ENCODE peak calls at places on chromosomes 16 and 17, in nine cellular contexts. V, R, M, Y, W, P, Q, X and E are unnamed samples.

GRCh38 chr17:35766489-35766877 is 5.8 kb downstream of the C17orf50 start:
- DNase-seq in R (no peak), X (no peak), P (no peak), Y (no peak), M (no peak), V (no peak), W (no peak), Q (no peak), E (no peak)

GRCh38 chr17:1174490-1174889 is 5.3 kb downstream of the ABR start:
- DNase-seq in V (no peak), Y (no peak), M (no peak), R (no peak), P (no peak), Q (no peak), W (no peak), X (no peak), E (no peak)

GRCh38 chr17:82838386-82839063 is 1.3 kb downstream of the ZNF750 start:
- DNase-seq in Q (no peak), W (peak), R (peak), X (no peak), M (no peak), P (peak), V (peak), Y (peak), E (peak)

GRCh38 chr17:50266384-50267073 is 7.7 kb upstream of the TMEM92 start:
- DNase-seq in X (no peak), R (no peak), Q (peak), M (no peak), P (peak), W (peak), Y (peak), V (peak), E (no peak)

GRCh38 chr16:48478418-48478817 is 93.2 kb upstream of the SIAH1 start:
- DNase-seq in Y (peak), P (no peak), Q (no peak), X (no peak), M (no peak), V (peak), R (no peak), W (no peak), E (no peak)

GRCh38 chr17:69084911-69085310 is 24.2 kb upstream of the ABCA9 start:
- DNase-seq in R (no peak), X (no peak), W (peak), Q (peak), Y (no peak), M (no peak), P (no peak), V (peak), E (peak)

GRCh38 chr17:78962345-78962983 is 17.3 kb downstream of the LGALS3BP start:
- DNase-seq in R (no peak), Q (peak), M (no peak), X (no peak), P (no peak), W (peak), V (peak), Y (no peak), E (no peak)

GRCh38 chr17:352421-353212 is at the start of gene RPH3AL:
- DNase-seq in R (peak), Y (peak), M (peak), V (peak), X (no peak), Q (peak), W (peak), P (peak), E (no peak)

GRCh38 chr17:15377200-15377599 is 35.8 kb upstream of the TEKT3 start:
- DNase-seq in V (no peak), Q (no peak), X (no peak), P (no peak), M (no peak), R (no peak), W (peak), Y (peak), E (no peak)

GRCh38 chr16:17962726-17963125 is 373.8 kb downstream of the NPIPA8 start:
- DNase-seq in P (no peak), R (no peak), X (no peak), Q (no peak), M (no peak), W (no peak), Y (no peak), V (no peak), E (no peak)

GRCh38 chr17:73342549-73343167 is 30.9 kb upstream of the CDC42EP4 start:
- DNase-seq in Y (peak), P (no peak), Q (peak), X (peak), M (no peak), V (peak), R (no peak), W (peak), E (no peak)

GRCh38 chr17:73341350-73342056 is 29.7 kb upstream of the CDC42EP4 start:
- DNase-seq in M (no peak), W (peak), Q (no peak), P (no peak), Y (no peak), X (no peak), R (no peak), V (no peak), E (no peak)

GRCh38 chr17:73343739-73344454 is 32.1 kb upstream of the CDC42EP4 start:
- DNase-seq in X (no peak), P (no peak), Y (no peak), Q (no peak), V (no peak), W (no peak), R (no peak), M (no peak), E (no peak)

GRCh38 chr17:73342057-73342522 is 30.3 kb upstream of the CDC42EP4 start:
- DNase-seq in W (peak), V (peak), M (peak), P (peak), X (peak), Y (peak), R (peak), Q (peak), E (peak)

GRCh38 chr17:73343168-73343634 is 31.4 kb upstream of the CDC42EP4 start:
- DNase-seq in M (peak), V (peak), P (no peak), W (no peak), Y (peak), X (no peak), R (peak), Q (no peak), E (peak)
- H3K4me3 ChIP-seq in M (peak), V (no peak), P (no peak), W (no peak), Y (no peak), X (no peak), R (no peak), Q (no peak), E (no peak)

DNA sequence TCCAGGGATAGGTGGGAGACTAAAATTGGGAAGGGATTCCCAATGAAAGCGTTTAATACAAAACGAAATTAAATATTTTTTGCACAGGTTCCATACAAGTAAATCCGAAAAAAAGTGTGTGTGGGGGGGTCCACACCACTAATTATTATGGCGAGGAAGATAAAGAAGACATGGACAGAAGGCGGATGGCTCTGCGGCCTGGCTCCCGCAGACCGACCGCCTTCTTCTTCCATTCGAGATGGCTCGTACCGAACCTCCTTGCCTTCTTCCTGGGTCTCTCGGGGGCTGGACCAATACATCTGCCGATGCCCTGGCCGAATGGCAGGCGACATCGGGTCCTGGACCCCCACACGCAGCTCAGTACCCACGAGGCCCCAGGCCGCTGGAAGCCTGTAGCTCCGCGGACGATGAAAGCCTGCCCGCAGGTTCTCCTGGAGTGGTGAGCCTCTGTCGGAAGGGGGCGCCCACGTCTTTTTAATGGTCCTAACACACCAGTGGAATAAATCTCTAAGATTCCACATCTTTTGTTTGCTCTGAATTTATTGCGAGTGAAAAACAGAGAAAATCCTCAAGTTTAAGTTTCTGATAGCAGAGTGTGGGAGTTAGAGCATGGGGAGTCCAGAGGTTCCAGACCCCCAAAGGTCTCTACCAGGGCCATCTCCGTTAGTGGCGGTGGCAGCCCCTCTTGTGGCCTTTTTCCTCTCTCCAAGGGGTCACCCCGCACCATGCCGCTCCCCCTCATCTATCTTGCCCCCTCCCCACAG is 1.4 kb downstream of the PRAC2 start:
- DNase-seq in M (peak), R (peak), X (peak), W (peak), V (peak), Y (peak), P (peak), Q (peak), E (peak)
- H3K4me3 ChIP-seq in M (no peak), R (no peak), X (no peak), W (no peak), V (no peak), Y (no peak), P (peak), Q (no peak), E (no peak)

GRCh38 chr17:72408122-72408382 is 287.2 kb downstream of the SOX9 start:
- DNase-seq in R (no peak), Y (no peak), V (no peak), M (no peak), W (no peak), X (no peak), Q (no peak), P (no peak), E (no peak)
- H3K4me3 ChIP-seq in R (no peak), Y (no peak), V (no peak), M (no peak), W (no peak), X (no peak), Q (no peak), P (no peak), E (no peak)

GRCh38 chr17:9074106-9074505 is 52.8 kb downstream of the NTN1 start:
- DNase-seq in M (no peak), W (peak), P (no peak), Y (no peak), Q (no peak), R (no peak), X (no peak), V (no peak), E (no peak)

GRCh38 chr17:9071921-9072503 is 50.7 kb downstream of the NTN1 start:
- DNase-seq in P (no peak), Q (no peak), Y (no peak), W (no peak), M (no peak), X (no peak), R (no peak), V (no peak), E (no peak)

GRCh38 chr17:9071016-9071415 is 49.7 kb downstream of the NTN1 start:
- DNase-seq in Y (no peak), Q (no peak), M (peak), W (no peak), X (no peak), P (no peak), R (no peak), V (no peak), E (no peak)

DNA sequence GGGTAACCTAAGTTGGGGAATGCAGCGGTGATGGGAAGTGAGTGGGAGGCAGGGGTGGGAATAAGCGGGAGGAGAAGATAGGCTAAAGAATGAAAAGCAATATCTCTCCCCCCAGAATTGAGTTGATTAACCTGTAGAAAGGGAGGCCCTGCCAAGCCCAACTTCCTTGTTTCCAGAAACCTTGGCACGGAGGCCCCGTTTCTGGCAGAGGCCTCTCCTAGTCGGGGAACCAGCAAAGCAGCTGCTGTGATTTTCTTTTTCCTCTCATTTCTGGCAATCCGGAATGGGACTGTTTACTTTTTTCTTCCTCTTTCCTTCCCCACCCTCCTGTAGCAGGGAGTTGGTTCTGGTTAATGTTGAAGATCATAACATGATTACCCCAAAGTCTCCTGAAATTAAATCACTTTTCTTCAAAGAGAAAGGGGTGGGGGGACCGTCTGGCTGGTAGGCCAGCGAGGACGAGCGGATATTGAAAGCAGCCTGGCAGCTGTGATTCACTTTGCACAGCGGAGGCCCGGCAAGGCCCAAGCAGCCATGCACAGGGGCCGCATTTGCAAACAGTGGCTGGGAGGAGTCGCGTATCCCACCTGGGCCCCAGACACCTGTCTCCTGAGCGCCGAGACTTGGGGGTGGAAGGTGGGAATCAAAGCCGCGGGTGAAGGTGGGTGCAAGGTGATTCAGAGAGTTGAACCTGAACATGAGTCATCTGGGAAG is 51.5 kb downstream of the NTN1 start:
- DNase-seq in X (no peak), W (peak), M (peak), Q (no peak), P (peak), R (no peak), V (no peak), Y (peak), E (no peak)
- H3K4me3 ChIP-seq in X (no peak), W (no peak), M (peak), Q (no peak), P (no peak), R (no peak), V (no peak), Y (no peak), E (no peak)

GRCh38 chr17:16491703-16492612 is at the start of gene LRRC75A:
- DNase-seq in V (peak), Y (peak), R (peak), Q (no peak), M (peak), X (no peak), P (peak), W (no peak), E (peak)

GRCh38 chr17:16492613-16493290 is 759 bp upstream of the LRRC75A start:
- DNase-seq in V (no peak), W (no peak), P (no peak), Q (no peak), R (no peak), Y (no peak), X (no peak), M (no peak), E (no peak)

GRCh38 chr17:16493470-16494048 is 1.6 kb upstream of the LRRC75A start:
- DNase-seq in Y (no peak), M (no peak), V (no peak), P (no peak), Q (no peak), W (no peak), X (no peak), R (no peak), E (no peak)

GRCh38 chr17:16488572-16488997 is 3.4 kb downstream of the LRRC75A start:
- DNase-seq in Y (no peak), V (no peak), W (no peak), P (no peak), Q (no peak), M (no peak), R (peak), X (no peak), E (no peak)

GRCh38 chr17:16491131-16491702 is 776 bp downstream of the LRRC75A start:
- DNase-seq in Y (no peak), Q (no peak), X (no peak), V (no peak), R (no peak), W (no peak), P (no peak), M (no peak), E (peak)
- H3K4me3 ChIP-seq in Y (peak), Q (peak), X (peak), V (peak), R (no peak), W (no peak), P (peak), M (peak), E (peak)

GRCh38 chr17:61403846-61404701 is 4.4 kb downstream of the TBX2 start:
- DNase-seq in P (no peak), Q (no peak), Y (no peak), R (no peak), V (peak), M (no peak), W (peak), X (no peak), E (no peak)
- H3K4me3 ChIP-seq in P (peak), Q (no peak), Y (peak), R (no peak), V (peak), M (peak), W (no peak), X (no peak), E (no peak)

GRCh38 chr17:52837502-52837901 is 679.0 kb upstream of the CA10 start:
- DNase-seq in Y (no peak), P (no peak), V (no peak), W (no peak), M (no peak), X (no peak), Q (no peak), R (no peak), E (no peak)
- H3K4me3 ChIP-seq in Y (no peak), P (no peak), V (no peak), W (no peak), M (no peak), X (no peak), Q (no peak), R (no peak), E (no peak)

GRCh38 chr16:2370725-2371124 is 30.2 kb upstream of the ABCA3 start:
- DNase-seq in W (no peak), P (no peak), R (no peak), V (no peak), M (no peak), X (no peak), Q (no peak), Y (no peak), E (no peak)
- H3K4me3 ChIP-seq in W (no peak), P (no peak), R (no peak), V (no peak), M (no peak), X (no peak), Q (no peak), Y (no peak), E (no peak)

GRCh38 chr17:6712854-6713129 is 377 bp downstream of the SLC13A5 start:
- DNase-seq in W (no peak), R (no peak), Q (no peak), M (no peak), V (no peak), Y (no peak), X (no peak), P (no peak), E (no peak)

GRCh38 chr17:6713130-6713917 is at the start of gene SLC13A5:
- DNase-seq in Q (peak), R (peak), V (peak), W (peak), M (no peak), P (no peak), Y (peak), X (no peak), E (peak)

GRCh38 chr17:6712058-6712853 is 913 bp downstream of the SLC13A5 start:
- DNase-seq in Y (peak), X (no peak), R (peak), Q (peak), P (no peak), V (no peak), W (peak), M (no peak), E (peak)

GRCh38 chr17:6714315-6714874 is 1.2 kb upstream of the SLC13A5 start:
- DNase-seq in M (no peak), R (no peak), X (no peak), Q (peak), W (no peak), V (no peak), P (no peak), Y (no peak), E (no peak)

DNA sequence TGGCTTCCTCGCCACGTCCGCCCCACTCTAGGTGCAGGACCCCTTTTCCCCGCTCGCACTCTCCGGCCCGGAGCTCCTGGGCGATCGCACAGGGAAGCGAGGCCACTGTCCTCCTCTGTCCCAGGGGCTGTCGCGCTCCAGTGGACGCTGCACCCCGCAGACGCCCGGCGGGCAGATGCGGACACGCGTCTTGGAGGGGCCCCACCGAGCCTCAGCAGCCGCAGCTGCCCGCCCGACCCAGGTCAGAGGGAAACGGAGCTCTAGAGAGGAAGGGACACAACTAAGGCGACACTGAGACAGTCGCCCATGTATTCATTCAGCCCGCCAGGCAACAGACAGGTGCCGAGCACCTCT is 726 bp upstream of the SLC13A5 start:
- DNase-seq in X (no peak), W (no peak), Q (no peak), R (no peak), Y (no peak), M (no peak), P (no peak), V (no peak), E (no peak)
- H3K4me3 ChIP-seq in X (no peak), W (peak), Q (peak), R (no peak), Y (peak), M (peak), P (peak), V (no peak), E (peak)

GRCh38 chr17:72152392-72152727 is 31.5 kb downstream of the SOX9 start:
- DNase-seq in P (no peak), Y (peak), Q (no peak), W (no peak), V (no peak), M (no peak), R (no peak), X (no peak), E (no peak)
- H3K4me3 ChIP-seq in P (no peak), Y (no peak), Q (peak), W (no peak), V (no peak), M (no peak), R (no peak), X (no peak), E (no peak)